ENCODE peak calls at places on chromosomes 3 and 15, in six cellular contexts. U is AG10803, I is coronary artery, Z is heart left ventricle, R is hepatocyte, C is bronchial epithelial cell. B is an unnamed sample.

GRCh38 chr15:93485922-93486327 is 396.9 kb upstream of the RGMA start:
- DNase-seq in U (no peak), I (no peak), Z (no peak), R (no peak), C (peak), B (no peak)

GRCh38 chr3:182794455-182794773 is 1.1 kb downstream of the ATP11B start:
- DNase-seq in U (no peak), I (no peak), Z (no peak), R (no peak), C (no peak), B (no peak)

GRCh38 chr3:142211034-142211433 is 14.4 kb downstream of the GK5 start:
- DNase-seq in U (no peak), I (no peak), Z (no peak), R (no peak), C (no peak), B (peak)

GRCh38 chr15:37907136-37907535 is 27.3 kb upstream of the TMCO5A start:
- DNase-seq in U (no peak), I (no peak), Z (no peak), R (no peak), C (peak), B (peak)

GRCh38 chr15:39743611-39744010 is 39.0 kb downstream of the FSIP1 start:
- DNase-seq in U (no peak), I (no peak), Z (no peak), R (no peak), C (peak), B (no peak)

GRCh38 chr3:121072128-121072527 is 164.1 kb downstream of the STXBP5L start:
- DNase-seq in U (no peak), I (no peak), Z (no peak), R (no peak), C (no peak), B (no peak)

GRCh38 chr3:27228805-27229204 is 140.4 kb downstream of the NEK10 start:
- DNase-seq in U (no peak), I (no peak), Z (no peak), R (no peak), C (no peak), B (no peak)

GRCh38 chr3:195207731-195208130 is 63.2 kb downstream of the XXYLT1 start:
- DNase-seq in U (peak), I (no peak), Z (no peak), R (no peak), C (no peak), B (no peak)

GRCh38 chr15:41474436-41474835 is 19.2 kb upstream of the ITPKA start:
- DNase-seq in U (no peak), I (no peak), Z (no peak), R (no peak), C (no peak), B (no peak)

GRCh38 chr3:41029356-41029755 is 169.9 kb upstream of the CTNNB1 start:
- DNase-seq in U (no peak), I (no peak), Z (no peak), R (no peak), C (no peak), B (no peak)

GRCh38 chr3:190265795-190266194 is 56.5 kb downstream of the CLDN1 start:
- DNase-seq in U (peak), I (no peak), Z (no peak), R (peak), C (peak), B (peak)

GRCh38 chr15:50251638-50252182 is 13.8 kb downstream of the HDC start:
- DNase-seq in U (no peak), I (no peak), Z (no peak), R (no peak), C (no peak), B (no peak)

GRCh38 chr3:50448752-50449539 is 54.5 kb downstream of the CACNA2D2 start:
- DNase-seq in U (no peak), I (no peak), Z (no peak), R (no peak), C (no peak), B (no peak)

GRCh38 chr3:192887701-192888100 is 30.0 kb downstream of the MB21D2 start:
- DNase-seq in U (no peak), I (no peak), Z (no peak), R (peak), C (peak), B (no peak)

GRCh38 chr3:124639406-124640237 is 90.6 kb upstream of the UMPS start:
- DNase-seq in U (no peak), I (no peak), Z (no peak), R (peak), C (peak), B (no peak)

GRCh38 chr3:117887031-117887430 is 1147.6 kb downstream of the IGSF11 start:
- DNase-seq in U (no peak), I (no peak), Z (no peak), R (no peak), C (no peak), B (no peak)

GRCh38 chr3:189267981-189268613 is 96.3 kb downstream of the TPRG1 start:
- DNase-seq in U (peak), I (no peak), Z (no peak), R (no peak), C (peak), B (no peak)

GRCh38 chr3:160098261-160098908 is 109.8 kb downstream of the IL12A start:
- DNase-seq in U (peak), I (peak), Z (no peak), R (no peak), C (no peak), B (no peak)

GRCh38 chr3:149371723-149372114 is 5.7 kb downstream of the TM4SF1 start:
- DNase-seq in U (no peak), I (no peak), Z (no peak), R (no peak), C (no peak), B (no peak)

GRCh38 chr3:149369991-149370866 is 7.2 kb downstream of the TM4SF1 start:
- DNase-seq in U (no peak), I (no peak), Z (no peak), R (no peak), C (peak), B (no peak)

GRCh38 chr3:149368850-149369497 is 8.5 kb downstream of the TM4SF1 start:
- DNase-seq in U (no peak), I (no peak), Z (no peak), R (no peak), C (no peak), B (no peak)

GRCh38 chr3:149373235-149374125 is 4.0 kb downstream of the TM4SF1 start:
- DNase-seq in U (peak), I (no peak), Z (no peak), R (peak), C (peak), B (peak)

DNA sequence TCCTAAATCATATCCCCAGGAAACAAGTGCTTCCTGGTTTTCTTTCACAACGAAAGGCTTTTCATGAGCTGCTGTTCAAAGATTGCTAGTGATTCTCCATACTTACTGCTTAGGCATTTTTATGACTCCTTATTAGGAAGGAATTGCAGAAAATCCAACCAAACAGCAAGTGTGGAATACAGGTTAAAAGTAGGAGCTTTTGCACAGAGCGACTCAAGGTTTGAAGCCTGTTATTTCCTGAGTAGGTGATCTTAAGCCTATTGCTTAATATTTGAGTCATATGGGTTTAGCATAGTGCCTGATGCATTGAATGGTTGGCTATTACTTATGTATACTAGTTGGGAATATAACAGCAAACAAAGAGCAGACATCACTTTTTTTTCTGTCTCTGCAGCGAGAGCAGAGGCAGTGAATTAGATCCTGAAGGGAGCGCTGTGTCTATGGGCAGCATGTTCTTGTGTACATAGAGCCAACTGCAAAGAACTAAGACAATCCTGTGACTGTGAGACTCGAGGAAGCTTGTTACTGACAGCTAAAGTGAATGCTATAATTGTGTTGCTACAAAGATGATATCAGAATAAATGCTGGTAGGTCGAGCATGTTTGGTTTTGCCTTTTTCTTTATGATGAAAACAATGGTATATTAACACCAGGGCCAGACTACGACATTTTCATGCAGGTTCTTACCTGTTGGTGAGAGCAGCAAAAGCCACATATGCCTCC is 6.3 kb downstream of the TM4SF1 start:
- DNase-seq in U (peak), I (no peak), Z (no peak), R (peak), C (peak), B (peak)
- H3K4me3 ChIP-seq in U (no peak), I (peak), Z (peak), R (no peak), C (no peak), B (no peak)

GRCh38 chr3:150528359-150528797 is 17.9 kb downstream of the SERP1 start:
- DNase-seq in U (peak), I (no peak), Z (no peak), R (no peak), C (peak), B (peak)
- TF ChIP-seq CTCF in U (peak), I (no peak), Z (no peak), R (peak), C (no peak), B (peak)

GRCh38 chr15:44101944-44102343 is 93.1 kb downstream of the FRMD5 start:
- DNase-seq in U (peak), I (no peak), Z (no peak), R (no peak), C (peak), B (no peak)
- H3K4me3 ChIP-seq in U (no peak), I (no peak), Z (no peak), R (no peak), C (no peak), B (no peak)

GRCh38 chr3:11154953-11155325 is 646 bp downstream of the HRH1 start:
- DNase-seq in U (no peak), I (no peak), Z (no peak), R (peak), C (peak), B (peak)
- TF ChIP-seq CTCF in U (peak), I (no peak), Z (no peak), R (no peak), C (peak), B (no peak)

B was measured in fibroblast of villous mesenchyme.